ENCODE peak calls at places on chromosomes 4 and X, in six cellular contexts. G is GM12878, B is astrocyte, M is IMR-90, T is fibroblast of lung, F is neural progenitor cell. X is an unnamed sample. For H3K9me3, the result is how much of the 10 kb centered on the place peaks cover.

GRCh38 chr4:109434793-109435080 is 1.1 kb downstream of the SEC24B start:
- DNase-seq in M (peak), F (no peak), B (peak), T (no peak), G (no peak), X (no peak)

GRCh38 chr4:86831262-86832090 is 17.7 kb downstream of the SLC10A6 start:
- DNase-seq in G (no peak), M (peak), F (no peak), T (peak), B (peak), X (no peak)

GRCh38 chrX:3326721-3327120 is 19.7 kb downstream of the MXRA5 start:
- DNase-seq in M (peak), G (no peak), T (no peak), B (no peak), F (no peak), X (no peak)

GRCh38 chrX:48891402-48892288 is 5.9 kb downstream of the TIMM17B start:
- DNase-seq in B (peak), F (peak), M (peak), G (no peak), T (peak), X (peak)

GRCh38 chr4:80112236-80112635 is 39.2 kb upstream of the ANTXR2 start:
- DNase-seq in F (no peak), T (peak), M (peak), G (no peak), B (no peak), X (no peak)

GRCh38 chr4:25174674-25175073 is 14.4 kb upstream of the SEPSECS start:
- DNase-seq in B (no peak), M (peak), T (no peak), G (no peak), F (no peak), X (no peak)

GRCh38 chr4:15649914-15650545 is 5.1 kb downstream of the FBXL5 start:
- DNase-seq in B (peak), G (peak), M (peak), F (peak), T (peak), X (peak)

GRCh38 chrX:1658083-1658463 is 43.2 kb downstream of the ASMT start:
- DNase-seq in B (no peak), M (no peak), G (no peak), F (peak), T (no peak), X (no peak)

GRCh38 chr4:176547005-176547404 is 227.2 kb downstream of the SPCS3 start:
- DNase-seq in M (peak), T (peak), F (no peak), G (no peak), B (peak), X (no peak)

GRCh38 chrX:83185887-83186286 is 322.2 kb upstream of the POU3F4 start:
- DNase-seq in T (no peak), M (no peak), B (no peak), F (no peak), G (no peak), X (no peak)

GRCh38 chrX:15301924-15302323 is 13.5 kb downstream of the ASB11 start:
- DNase-seq in F (no peak), G (no peak), T (peak), B (no peak), M (peak), X (no peak)

GRCh38 chrX:85004255-85004654 is 578 bp downstream of the APOOL start:
- DNase-seq in G (no peak), B (peak), F (no peak), M (peak), T (peak), X (peak)

GRCh38 chr4:69069085-69069484 is 27.2 kb upstream of the UGT2B7 start:
- DNase-seq in M (no peak), F (no peak), B (no peak), T (no peak), G (no peak), X (no peak)

GRCh38 chr4:113141901-113142346 is 92.5 kb downstream of the ANK2 start:
- DNase-seq in T (peak), M (peak), G (no peak), F (no peak), B (peak), X (no peak)

GRCh38 chr4:128854433-128854832 is 44.9 kb downstream of the JADE1 start:
- DNase-seq in F (no peak), B (peak), G (no peak), M (peak), T (no peak), X (no peak)

GRCh38 chrX:13194291-13195103 is 125.4 kb downstream of the ATXN3L start:
- DNase-seq in B (peak), M (no peak), G (no peak), F (no peak), T (peak), X (peak)

GRCh38 chrX:30831082-30831481 is 58.0 kb downstream of the TAB3 start:
- DNase-seq in B (peak), T (no peak), G (no peak), M (no peak), F (peak), X (no peak)

GRCh38 chr4:182764137-182764536 is 153.0 kb downstream of the DCTD start:
- DNase-seq in M (peak), B (peak), T (no peak), F (no peak), G (no peak), X (no peak)

GRCh38 chr4:124879195-124879594 is 166.7 kb upstream of the ANKRD50 start:
- DNase-seq in M (no peak), T (no peak), G (no peak), B (no peak), F (no peak), X (no peak)

GRCh38 chr4:89704651-89705395 is 132.1 kb downstream of the SNCA start:
- DNase-seq in G (no peak), B (no peak), T (no peak), F (no peak), M (no peak), X (no peak)

GRCh38 chr4:154551872-154552686 is 1.9 kb upstream of the PLRG1 start:
- DNase-seq in B (peak), G (peak), M (peak), T (peak), F (peak), X (peak)

GRCh38 chrX:17077349-17077748 is 130.9 kb downstream of the REPS2 start:
- DNase-seq in B (no peak), G (no peak), F (no peak), M (no peak), T (no peak), X (no peak)

GRCh38 chr4:186627226-186627865 is 72.0 kb upstream of the MTNR1A start:
- DNase-seq in B (peak), G (no peak), F (no peak), M (peak), T (peak), X (no peak)

GRCh38 chr4:164779811-164780216 is 25.9 kb downstream of the SMIM31 start:
- DNase-seq in T (peak), F (peak), M (peak), B (peak), G (peak), X (peak)

GRCh38 chr4:10891866-10892265 is 207.3 kb upstream of the CLNK start:
- DNase-seq in B (no peak), T (no peak), F (peak), M (no peak), G (no peak), X (no peak)

GRCh38 chrX:74853255-74853654 is 72.0 kb downstream of the NEXMIF start:
- DNase-seq in F (no peak), T (no peak), B (no peak), M (no peak), G (no peak), X (no peak)

DNA sequence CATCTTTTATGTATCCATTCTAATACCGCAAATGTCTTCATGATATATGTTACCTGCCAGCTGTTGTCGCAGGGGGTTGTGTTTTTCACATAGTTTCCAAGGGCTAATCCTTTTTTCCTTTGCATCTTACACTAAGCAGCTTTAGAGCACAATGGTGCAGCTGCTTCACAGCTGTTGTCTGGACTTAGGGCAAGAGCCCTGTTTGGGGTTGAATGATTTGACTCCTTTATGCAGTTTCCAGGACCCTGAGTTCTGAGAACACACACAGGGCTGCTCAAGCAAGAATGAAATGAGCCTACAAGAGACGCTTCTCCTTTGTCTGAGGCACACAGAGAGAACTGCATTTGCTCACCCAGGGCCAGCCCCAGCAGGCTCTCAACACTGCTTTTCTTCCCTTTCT is 20.2 kb downstream of the CCNG2 start:
- DNase-seq in M (no peak), G (no peak), F (peak), T (peak), B (no peak), X (no peak)
- H2AFZ ChIP-seq in M (no peak), G (no peak), F (no peak), T (no peak), B (no peak), X (no peak)

DNA sequence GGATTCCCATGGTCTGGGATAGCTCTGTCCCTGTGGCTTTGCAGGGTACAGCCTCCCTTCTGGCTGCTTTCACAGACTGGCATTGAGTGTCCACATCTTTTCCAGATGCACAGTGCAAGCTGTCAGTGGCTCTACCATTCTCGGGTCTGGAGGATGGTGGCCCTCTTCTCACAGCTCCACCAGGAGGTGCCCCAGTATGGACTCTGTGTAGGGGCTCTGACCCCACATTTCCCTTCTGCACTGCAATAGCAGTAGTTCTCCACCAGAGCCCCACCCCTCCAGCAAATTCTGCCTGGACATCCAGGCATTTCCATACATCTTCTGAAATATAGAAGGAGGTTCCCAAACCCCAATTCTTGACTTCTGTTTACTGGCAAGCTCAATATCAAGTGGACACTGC is 50.2 kb upstream of the GRID2 start:
- DNase-seq in B (no peak), G (no peak), M (no peak), T (no peak), F (no peak), X (no peak)
- H3K9me3 ChIP-seq in B (under half), G (under half), M (under half), T (under half), F (under half), X (under half)

GRCh38 chr4:40333921-40334352 is 1.2 kb upstream of the CHRNA9 start:
- DNase-seq in G (no peak), T (peak), F (no peak), B (peak), M (peak), X (no peak)
- H2AFZ ChIP-seq in G (no peak), T (no peak), F (no peak), B (peak), M (peak), X (no peak)

DNA sequence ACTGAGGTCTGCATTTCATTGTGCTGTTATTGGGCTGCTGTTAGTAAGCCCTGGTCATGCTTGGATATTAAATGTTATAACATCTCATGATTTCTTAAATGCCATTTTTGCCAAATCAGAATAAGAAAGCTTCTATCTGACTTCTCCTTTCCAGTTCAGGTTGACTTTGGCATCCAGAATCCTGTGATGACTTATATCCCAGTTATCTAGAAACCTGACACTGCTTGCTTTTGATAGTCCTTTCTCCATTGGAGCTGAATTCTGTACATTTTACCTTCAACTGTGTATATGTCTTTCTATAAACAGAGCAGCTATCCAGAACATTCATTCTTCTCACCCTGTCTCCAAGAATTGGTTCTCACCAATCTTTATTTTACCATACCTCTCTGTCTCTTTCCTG is 257.7 kb upstream of the GNPDA2 start:
- DNase-seq in G (no peak), M (no peak), B (no peak), T (no peak), F (no peak), X (no peak)
- H3K9me3 ChIP-seq in G (under half), M (under half), B (under half), T (under half), F (under half), X (under half)

GRCh38 chr4:156475322-156475721 is 496.3 kb downstream of the PDGFC start:
- DNase-seq in G (no peak), M (peak), B (peak), F (peak), T (peak), X (no peak)

GRCh38 chr4:156472624-156473023 is 499.0 kb downstream of the PDGFC start:
- DNase-seq in G (no peak), B (peak), F (no peak), T (no peak), M (no peak), X (no peak)

GRCh38 chr4:156476359-156476758 is 495.2 kb downstream of the PDGFC start:
- DNase-seq in B (peak), F (no peak), M (peak), T (peak), G (no peak), X (no peak)

GRCh38 chr4:156473175-156473574 is 498.4 kb downstream of the PDGFC start:
- DNase-seq in G (no peak), B (no peak), M (no peak), T (no peak), F (no peak), X (no peak)
- H2AFZ ChIP-seq in G (no peak), B (no peak), M (no peak), T (no peak), F (no peak), X (no peak)

DNA sequence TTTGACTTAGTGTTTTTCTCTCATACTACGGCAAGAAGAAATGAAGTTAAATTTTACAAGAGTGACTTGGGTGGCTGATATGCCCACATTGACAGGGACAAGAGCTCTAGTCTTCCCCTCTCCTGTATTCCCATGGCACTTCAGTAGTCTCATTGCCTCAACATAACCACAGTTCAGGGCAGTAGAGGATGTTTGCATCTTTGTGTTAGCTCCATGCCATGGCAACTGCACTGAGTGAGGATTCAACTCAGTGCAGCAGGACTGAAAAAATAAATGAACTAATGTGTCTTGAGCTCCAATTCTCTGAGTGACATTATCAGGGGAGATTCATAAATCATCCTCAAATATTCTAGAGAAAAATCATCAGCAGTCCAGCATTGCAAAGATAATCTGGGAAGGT is 78.8 kb downstream of the TET2 start:
- DNase-seq in G (no peak), B (no peak), M (no peak), T (no peak), F (no peak), X (no peak)
- H3K9me3 ChIP-seq in G (under half), B (under half), M (under half), T (under half), F (under half), X (under half)